ENCODE peak calls at places on chromosomes 6 and 20, in seven cellular contexts. T is progenitor cell of endocrine pancreas, V is cardiac muscle cell, S is heart right ventricle, Y is H9, Z is B cell, U is transverse colon. Q is an unnamed sample.

GRCh38 chr20:25011261-25011660 is 18.7 kb upstream of the APMAP start:
- DNase-seq in Y (no peak), T (no peak), Z (no peak), S (no peak), V (no peak), U (no peak), Q (no peak)

GRCh38 chr6:83976871-83977270 is 56.7 kb upstream of the MRAP2 start:
- DNase-seq in S (no peak), U (no peak), V (no peak), Y (no peak), Z (no peak), T (no peak), Q (no peak)

GRCh38 chr6:154462425-154462824 is 48.1 kb downstream of the CNKSR3 start:
- DNase-seq in Z (no peak), V (no peak), S (no peak), U (no peak), T (no peak), Y (no peak), Q (no peak)

GRCh38 chr6:36306365-36306764 is 30.3 kb downstream of the BNIP5 start:
- DNase-seq in T (no peak), U (no peak), S (no peak), Z (no peak), V (no peak), Y (no peak), Q (no peak)

GRCh38 chr6:33445020-33445676 is 9.2 kb upstream of the ZBTB9 start:
- DNase-seq in Z (no peak), S (no peak), U (no peak), T (no peak), V (no peak), Y (no peak), Q (no peak)

GRCh38 chr20:361562-361961 is 14.7 kb downstream of the NRSN2 start:
- DNase-seq in Z (peak; percentile 47), T (no peak), U (no peak), Y (no peak), S (no peak), V (no peak), Q (no peak)

GRCh38 chr6:26044140-26045045 is 42.8 kb upstream of the HFE start:
- DNase-seq in S (peak; percentile 44), U (peak; percentile 51), Y (no peak), Z (peak; percentile 59), V (peak; percentile 50), T (no peak), Q (no peak)

GRCh38 chr6:116395647-116396046 is 24.9 kb downstream of the DSE start:
- DNase-seq in Z (no peak), V (no peak), S (no peak), U (no peak), T (no peak), Y (no peak), Q (no peak)

GRCh38 chr20:32559753-32560380 is 25.3 kb downstream of the NOL4L start:
- DNase-seq in V (no peak), Y (no peak), S (no peak), T (no peak), Z (no peak), U (no peak), Q (no peak)

GRCh38 chr6:125947581-125947980 is 9.0 kb upstream of the HINT3 start:
- DNase-seq in S (no peak), Y (no peak), Z (no peak), V (peak; percentile 64), T (no peak), U (no peak), Q (no peak)

GRCh38 chr6:142851601-142852000 is 93.4 kb downstream of the HIVEP2 start:
- DNase-seq in Z (no peak), V (no peak), S (no peak), T (no peak), U (no peak), Y (no peak), Q (no peak)

GRCh38 chr20:10922941-10923340 is 249.1 kb upstream of the JAG1 start:
- DNase-seq in V (peak; percentile 90), S (no peak), U (no peak), Z (no peak), Y (no peak), T (no peak), Q (no peak)

GRCh38 chr20:41367393-41367695 is 726 bp upstream of the EMILIN3 start:
- DNase-seq in V (no peak), Z (no peak), Y (no peak), U (no peak), S (no peak), T (no peak), Q (no peak)

GRCh38 chr20:58054744-58055373 is 173.6 kb downstream of the ANKRD60 start:
- DNase-seq in U (peak; percentile 14), Y (peak; percentile 52), S (peak; percentile 48), Z (no peak), V (peak; percentile 33), T (no peak), Q (peak; percentile 75)

GRCh38 chr6:44251576-44252524 is 4.9 kb downstream of the HSP90AB1 start:
- DNase-seq in V (no peak), Z (no peak), S (no peak), Y (no peak), T (no peak), U (no peak), Q (no peak)

GRCh38 chr6:144330588-144330987 is 45.5 kb downstream of the UTRN start:
- DNase-seq in T (peak; percentile 71), U (peak; percentile 82), V (no peak), Z (no peak), S (no peak), Y (peak; percentile 94), Q (peak; percentile 60)

GRCh38 chr6:54327631-54328030 is 19.4 kb downstream of the TINAG start:
- DNase-seq in S (no peak), Z (no peak), T (no peak), U (no peak), V (no peak), Y (no peak), Q (no peak)

GRCh38 chr6:27765028-27765427 is 147.2 kb downstream of the OR2B2 start:
- DNase-seq in Z (no peak), Y (no peak), U (no peak), T (no peak), V (no peak), S (no peak), Q (no peak)

GRCh38 chr20:59708326-59708725 is 104.0 kb downstream of the PHACTR3 start:
- DNase-seq in Z (no peak), Y (no peak), U (no peak), V (no peak), T (no peak), S (no peak), Q (peak; percentile 32)

GRCh38 chr20:43123180-43123579 is 66.5 kb downstream of the PTPRT start:
- DNase-seq in V (no peak), S (no peak), U (no peak), Y (no peak), T (no peak), Z (no peak), Q (peak; percentile 7)

GRCh38 chr6:31068738-31069340 is 43.5 kb downstream of the C6orf15 start:
- DNase-seq in T (peak; percentile 60), Y (peak; percentile 88), U (peak; percentile 77), S (peak; percentile 74), V (peak; percentile 85), Z (peak; percentile 79), Q (peak; percentile 92)

GRCh38 chr6:36938536-36938935 is 16.0 kb upstream of the PI16 start:
- DNase-seq in S (no peak), V (peak; percentile 93), U (no peak), T (no peak), Z (no peak), Y (no peak), Q (no peak)

GRCh38 chr6:149842331-149842730 is 21.8 kb downstream of the LRP11 start:
- DNase-seq in Y (no peak), U (no peak), S (no peak), Z (no peak), T (no peak), V (no peak), Q (no peak)

GRCh38 chr20:62571667-62572344 is 70.5 kb upstream of the SLCO4A1 start:
- DNase-seq in Y (peak; percentile 62), Z (peak; percentile 40), T (no peak), S (no peak), V (no peak), U (no peak), Q (no peak)
- TF ChIP-seq CTCF in Y (peak; percentile 45), Z (no peak), T (no peak), S (no peak), V (no peak), U (no peak), Q (no peak)

DNA sequence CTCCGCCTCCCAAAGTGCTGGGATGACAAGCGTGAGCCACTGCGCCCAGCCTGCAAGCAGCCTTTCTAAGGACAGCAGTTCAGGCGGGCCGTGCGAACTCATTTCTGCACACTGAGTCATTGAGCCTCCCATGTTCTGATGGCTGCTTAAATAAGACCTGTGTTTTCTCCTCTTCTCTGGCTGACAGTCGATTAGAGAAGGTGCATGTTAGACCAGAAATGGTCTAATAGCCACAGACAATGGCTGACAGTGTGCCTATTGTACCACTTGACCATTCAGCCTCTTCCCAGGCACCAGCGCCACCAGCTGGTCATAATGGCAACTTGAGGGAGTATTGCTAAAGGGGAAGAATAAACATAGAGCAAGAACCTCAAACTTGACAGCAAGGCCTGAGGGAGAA is 6.2 kb downstream of the CST11 start:
- DNase-seq in V (peak; percentile 64), Z (no peak), S (peak; percentile 49), Y (peak; percentile 75), U (peak; percentile 66), T (peak; percentile 26), Q (no peak)
- TF ChIP-seq CTCF in V (peak; percentile 66), Z (no peak), S (peak; percentile 31), Y (peak; percentile 85), U (peak; percentile 38), T (peak; percentile 52), Q (peak; percentile 53)

GRCh38 chr20:38999965-39000910 is 38.1 kb downstream of the DHX35 start:
- DNase-seq in V (no peak), T (no peak), Z (no peak), S (no peak), U (no peak), Y (no peak), Q (no peak)

GRCh38 chr20:38991814-38992593 is 29.9 kb downstream of the DHX35 start:
- DNase-seq in T (no peak), Z (no peak), S (no peak), U (no peak), Y (no peak), V (no peak), Q (no peak)

GRCh38 chr20:38995536-38996044 is 33.4 kb downstream of the DHX35 start:
- DNase-seq in Z (no peak), U (no peak), T (no peak), Y (no peak), S (peak; percentile 12), V (no peak), Q (no peak)

GRCh38 chr20:38999217-38999616 is 37.1 kb downstream of the DHX35 start:
- DNase-seq in S (no peak), Y (no peak), T (no peak), V (no peak), U (no peak), Z (no peak), Q (no peak)

DNA sequence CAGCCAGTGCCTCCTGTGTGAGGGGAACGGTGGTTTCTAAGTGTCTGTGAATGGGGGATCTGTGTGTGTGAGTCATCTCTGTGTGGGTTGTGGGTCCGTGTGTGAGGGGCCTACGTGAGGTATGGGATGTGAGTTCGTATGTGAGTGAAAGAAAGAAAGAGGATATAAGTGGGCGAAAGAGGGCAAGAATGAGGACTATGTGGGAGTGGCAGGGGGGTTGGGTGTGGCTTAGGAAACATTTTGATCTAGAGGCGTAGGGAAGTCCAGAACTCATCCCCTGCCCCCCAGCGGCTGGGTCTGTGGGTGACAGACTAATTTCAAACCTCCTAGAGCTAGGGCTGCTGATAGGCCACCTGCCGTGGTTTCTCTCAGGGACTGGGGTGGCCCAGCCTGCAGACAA is 35.5 kb downstream of the DHX35 start:
- DNase-seq in T (no peak), Z (peak; percentile 9), Y (peak; percentile 30), U (no peak), V (no peak), S (no peak), Q (no peak)
- TF ChIP-seq CTCF in T (no peak), Z (no peak), Y (peak; percentile 12), U (no peak), V (no peak), S (no peak), Q (no peak)

GRCh38 chr6:119035459-119035858 is 43.0 kb downstream of the FAM184A start:
- DNase-seq in U (no peak), S (no peak), Z (no peak), Y (peak; percentile 64), T (no peak), V (no peak), Q (no peak)
- TF ChIP-seq CTCF in U (no peak), S (no peak), Z (no peak), Y (peak; percentile 17), T (no peak), V (no peak), Q (no peak)

Q was measured in osteocyte.